ENCODE peak calls at places on chromosomes 16 and 17, in four cellular contexts. O is DND-41, P is upper lobe of left lung, D is IMR-90. B is an unnamed sample.
A peak's percentile ranks its signal among the peaks of the same experiment; 100 is the strongest.

GRCh38 chr17:83071966-83072562 is 7.3 kb upstream of the METRNL start:
- ATAC-seq in D (no peak), O (peak; percentile 81), P (no peak), B (no peak)

GRCh38 chr16:21611546-21612384 is 12.4 kb downstream of the METTL9 start:
- ATAC-seq in D (peak; percentile 31), P (peak; percentile 67), O (no peak), B (no peak)

GRCh38 chr17:37079735-37080134 is 131.0 kb downstream of the AATF start:
- ATAC-seq in D (peak; percentile 48), O (no peak), P (no peak), B (no peak)

GRCh38 chr16:2968368-2968737 is 795 bp upstream of the PAQR4 start:
- ATAC-seq in O (no peak), D (no peak), P (no peak), B (no peak)

GRCh38 chr17:70239391-70239826 is 70.1 kb downstream of the KCNJ2 start:
- ATAC-seq in O (no peak), P (no peak), D (no peak), B (no peak)

GRCh38 chr17:82566129-82566995 is 46.8 kb downstream of the FOXK2 start:
- ATAC-seq in O (no peak), D (no peak), P (no peak), B (no peak)

GRCh38 chr16:23496826-23497542 is 13.3 kb downstream of the GGA2 start:
- ATAC-seq in P (peak; percentile 74), D (no peak), O (no peak), B (no peak)

GRCh38 chr17:76566988-76567431 is 18.6 kb downstream of the ST6GALNAC2 start:
- ATAC-seq in D (no peak), O (peak; percentile 13), P (no peak), B (no peak)

GRCh38 chr16:85539629-85540291 is 73.4 kb upstream of the GSE1 start:
- ATAC-seq in O (no peak), P (no peak), D (no peak), B (no peak)

GRCh38 chr17:44769647-44770084 is 10.9 kb downstream of the ADAM11 start:
- ATAC-seq in O (no peak), P (no peak), D (no peak), B (no peak)

GRCh38 chr17:60577147-60577925 is 22.7 kb upstream of the PPM1D start:
- ATAC-seq in O (no peak), P (peak; percentile 91), D (peak; percentile 87), B (peak; percentile 75)

GRCh38 chr17:45408611-45409421 is 23.9 kb downstream of the ARHGAP27 start:
- ATAC-seq in O (no peak), D (peak; percentile 73), P (no peak), B (no peak)

GRCh38 chr16:55698331-55698730 is 42.5 kb downstream of the SLC6A2 start:
- ATAC-seq in O (no peak), P (no peak), D (no peak), B (no peak)

GRCh38 chr16:30921748-30922419 is 1.5 kb upstream of the FBXL19 start:
- ATAC-seq in D (peak; percentile 22), P (peak; percentile 58), O (peak; percentile 16), B (peak; percentile 29)

GRCh38 chr17:77560417-77560816 is 398.1 kb upstream of the TNRC6C start:
- ATAC-seq in P (no peak), O (no peak), D (no peak), B (no peak)

GRCh38 chr17:15268465-15268864 is 3.3 kb upstream of the PMP22 start:
- ATAC-seq in D (no peak), P (no peak), O (no peak), B (no peak)

GRCh38 chr17:3693829-3694231 is 2.1 kb downstream of the P2RX5 start:
- ATAC-seq in O (no peak), P (no peak), D (no peak), B (no peak)

GRCh38 chr16:10578474-10579316 is 1.7 kb downstream of the EMP2 start:
- ATAC-seq in O (no peak), P (peak; percentile 14), D (no peak), B (no peak)

GRCh38 chr16:47480410-47480809 is 19.3 kb downstream of the PHKB start:
- ATAC-seq in D (no peak), P (no peak), O (no peak), B (no peak)

GRCh38 chr17:1164935-1165556 is 14.7 kb downstream of the ABR start:
- ATAC-seq in D (no peak), O (no peak), P (no peak), B (peak; percentile 63)

GRCh38 chr16:4147236-4147635 is 31.0 kb upstream of the ADCY9 start:
- ATAC-seq in P (no peak), D (no peak), O (no peak), B (no peak)

GRCh38 chr17:63279498-63280230 is 166.4 kb downstream of the CYB561 start:
- ATAC-seq in P (no peak), D (peak; percentile 68), O (no peak), B (no peak)

GRCh38 chr17:66337268-66337667 is 34.9 kb downstream of the PRKCA start:
- ATAC-seq in O (no peak), D (no peak), P (no peak), B (no peak)

GRCh38 chr17:3447625-3448024 is 14.0 kb upstream of the OR1E2 start:
- ATAC-seq in D (no peak), O (no peak), P (no peak), B (no peak)

GRCh38 chr16:17556276-17557052 is 85.7 kb upstream of the XYLT1 start:
- ATAC-seq in D (peak; percentile 85), O (peak; percentile 62), P (peak; percentile 52), B (no peak)

GRCh38 chr16:29813644-29814562 is 1.9 kb downstream of the PRRT2 start:
- ATAC-seq in D (no peak), O (no peak), P (no peak), B (no peak)
- H3K4me3 ChIP-seq in D (no peak overlapping the region), O (no peak overlapping the region), P (no peak overlapping the region), B (peak overlapping the region; percentile 73)

DNA sequence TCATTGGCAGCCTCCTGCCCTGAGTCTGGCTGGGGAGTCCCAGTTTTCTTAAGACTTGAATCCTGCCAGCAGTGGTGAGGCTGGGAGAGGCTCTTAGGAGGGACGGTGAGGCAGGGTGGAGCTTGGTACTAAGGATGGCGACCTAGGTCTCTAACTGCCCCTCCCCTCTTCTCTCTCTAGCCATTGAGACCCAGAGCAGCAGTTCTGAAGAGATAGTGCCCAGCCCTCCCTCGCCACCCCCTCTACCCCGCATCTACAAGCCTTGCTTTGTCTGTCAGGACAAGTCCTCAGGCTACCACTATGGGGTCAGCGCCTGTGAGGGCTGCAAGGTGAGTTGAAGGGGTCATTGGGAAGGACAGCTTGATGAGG is 16.4 kb downstream of the GJD3 start:
- ATAC-seq in P (no peak), D (no peak), O (no peak), B (no peak)
- H3K4me3 ChIP-seq in P (no peak overlapping the region), D (no peak overlapping the region), O (no peak overlapping the region), B (peak overlapping the region; percentile 90)

GRCh38 chr17:19742495-19742894 is 5.6 kb downstream of the ALDH3A1 start:
- ATAC-seq in P (no peak), O (no peak), D (no peak), B (no peak)
- H3K4me3 ChIP-seq in P (no peak overlapping the region), O (no peak overlapping the region), D (no peak overlapping the region), B (no peak overlapping the region)

DNA sequence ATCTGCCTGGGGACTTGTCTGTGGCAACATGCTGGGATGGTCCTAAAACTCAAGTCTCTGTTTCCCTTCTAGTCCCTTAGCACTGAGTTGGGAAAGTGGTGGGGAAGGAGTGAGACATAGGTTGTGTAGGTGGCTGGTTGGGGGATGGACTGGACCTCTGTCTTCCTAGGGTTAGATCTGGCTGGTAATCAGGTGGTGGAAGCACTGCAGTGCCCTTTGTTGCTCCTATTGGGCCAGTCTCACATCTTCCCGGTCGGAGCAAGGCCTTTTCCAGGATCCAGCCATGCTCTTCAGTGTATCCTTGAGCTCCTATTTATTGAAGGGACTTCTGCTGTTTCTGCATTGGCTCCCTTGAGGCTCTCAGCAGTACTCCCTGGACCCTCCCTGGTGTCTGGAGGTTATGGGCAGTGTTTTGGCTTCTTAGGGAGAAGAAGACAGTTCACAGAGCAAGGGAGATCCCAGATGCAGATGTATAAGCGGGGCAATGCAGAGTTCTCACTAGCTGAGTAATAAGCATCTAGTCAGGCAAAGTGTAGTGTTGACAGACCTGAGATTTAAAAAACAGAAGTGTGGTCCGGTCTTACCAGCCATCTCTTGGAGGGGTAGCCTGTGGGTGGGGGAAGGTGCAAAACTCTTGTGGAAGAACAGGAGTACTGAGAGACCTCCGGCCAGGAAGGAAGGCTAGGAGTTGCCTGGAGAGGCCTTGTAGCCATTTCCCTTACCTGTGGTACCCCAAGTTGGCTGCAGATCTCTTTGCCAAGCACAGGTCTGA is 1.3 kb upstream of the NUTF2 start:
- ATAC-seq in P (no peak), D (no peak), O (no peak), B (no peak)
- H3K4me3 ChIP-seq in P (no peak overlapping the region), D (peak overlapping the region; percentile 53), O (peak overlapping the region; percentile 99), B (peak overlapping the region; percentile 74)

DNA sequence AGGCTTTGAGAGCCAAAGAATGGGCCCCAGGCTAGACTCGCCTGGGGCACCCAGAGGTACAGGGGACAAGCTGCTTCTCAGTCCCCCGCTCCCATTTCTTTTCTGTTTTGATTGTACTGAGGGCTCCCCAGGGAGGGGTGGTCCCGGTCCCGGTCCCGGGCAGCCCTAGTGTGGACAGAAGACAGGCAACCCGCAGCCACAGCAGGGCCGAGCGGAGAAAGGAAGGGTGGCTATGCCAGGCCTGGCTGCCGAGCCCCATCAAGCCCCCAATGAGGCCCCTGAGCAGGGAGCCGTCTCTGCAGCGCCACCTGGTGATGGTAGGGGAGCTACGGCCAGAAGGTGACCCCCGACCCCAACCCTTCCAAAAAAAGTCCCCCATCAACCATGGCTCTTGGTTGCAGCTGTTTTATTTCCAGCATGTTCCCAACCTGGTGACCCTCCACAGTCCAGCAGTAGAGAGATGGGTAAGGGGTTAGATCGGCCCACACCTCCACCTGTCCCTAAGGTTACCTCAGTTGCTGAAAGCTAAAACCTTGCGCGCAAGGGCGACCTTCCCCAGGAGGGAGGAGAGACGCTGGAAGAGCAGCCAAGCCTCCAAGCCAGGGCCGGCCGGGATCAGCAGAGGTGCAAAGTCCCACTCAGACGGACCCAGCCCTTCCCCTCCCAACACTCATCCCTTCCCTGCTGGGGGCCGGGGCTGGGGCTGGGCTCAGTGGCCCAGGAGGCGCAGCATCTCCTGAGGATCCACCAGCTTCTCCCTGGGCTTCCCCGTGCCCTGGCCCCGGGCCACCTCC is 2.6 kb upstream of the GRIN2C start:
- ATAC-seq in O (peak; percentile 64), P (peak; percentile 71), D (peak; percentile 5), B (peak; percentile 52)
- H3K4me3 ChIP-seq in O (no peak overlapping the region), P (no peak overlapping the region), D (no peak overlapping the region), B (peak overlapping the region; percentile 41)

GRCh38 chr16:69130461-69130860 is 1.9 kb downstream of the CHTF8 start:
- ATAC-seq in D (no peak), P (no peak), O (no peak), B (no peak)

GRCh38 chr16:69131749-69132423 is 502 bp downstream of the CHTF8 start:
- ATAC-seq in D (peak; percentile 86), P (peak; percentile 89), O (peak; percentile 71), B (peak; percentile 80)

GRCh38 chr16:69131167-69131748 is 1.1 kb downstream of the CHTF8 start:
- ATAC-seq in P (peak; percentile 38), D (peak; percentile 13), O (peak; percentile 33), B (no peak)

GRCh38 chr16:69132424-69133252 is at the start of the genes CHTF8 and UTP4:
- ATAC-seq in P (peak; percentile 97), D (peak; percentile 85), O (peak; percentile 90), B (peak; percentile 97)

DNA sequence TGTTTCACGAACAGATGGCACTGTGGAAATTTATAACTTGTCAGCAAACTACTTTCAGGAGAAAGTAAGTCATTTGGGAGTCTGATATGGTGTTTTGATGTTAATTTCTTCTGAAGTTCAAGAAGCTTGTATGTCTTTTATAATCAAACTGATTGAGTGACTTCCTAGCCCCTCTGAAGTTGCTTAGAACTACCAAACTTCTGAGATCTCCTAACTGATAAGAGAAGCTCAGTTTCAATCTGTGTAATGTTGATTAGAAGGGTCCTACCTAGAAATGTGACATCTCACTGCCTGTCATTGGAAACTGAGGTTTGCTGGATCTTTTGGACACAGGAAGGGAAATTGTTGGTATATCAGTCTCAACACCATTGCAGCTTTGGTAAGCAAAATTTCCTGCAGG is 1.1 kb downstream of the UTP4 start:
- ATAC-seq in D (no peak), O (no peak), P (no peak), B (no peak)
- H3K4me3 ChIP-seq in D (peak overlapping the region; percentile 91), O (peak overlapping the region; percentile 95), P (no peak overlapping the region), B (peak overlapping the region; percentile 95)